ENCODE peak calls at places on chromosomes 6 and 20, in four cellular contexts. H is RWPE1, V is nucleus accumbens, M is Daoy. I is an unnamed sample.

GRCh38 chr20:46206025-46206424 is 87.9 kb downstream of the CD40 start:
- DNase-seq in V (no peak), H (peak; percentile 79), M (peak; percentile 67), I (no peak)

GRCh38 chr6:132931937-132932336 is 117.6 kb downstream of the RPS12 start:
- DNase-seq in H (no peak), M (peak; percentile 77), V (no peak), I (no peak)

GRCh38 chr6:36353411-36353915 is 16.8 kb upstream of the BNIP5 start:
- DNase-seq in H (no peak), M (peak; percentile 46), V (no peak), I (no peak)

GRCh38 chr20:42963796-42964195 is 225.9 kb downstream of the PTPRT start:
- DNase-seq in V (no peak), M (no peak), H (no peak), I (no peak)

GRCh38 chr6:156555117-156555516 is 222.1 kb upstream of the ARID1B start:
- DNase-seq in V (no peak), H (no peak), M (peak; percentile 23), I (no peak)

GRCh38 chr6:135946674-135947073 is 95.2 kb downstream of the PDE7B start:
- DNase-seq in M (no peak), V (no peak), H (no peak), I (no peak)

GRCh38 chr20:43914286-43914685 is 366 bp upstream of the TOX2 start:
- DNase-seq in V (no peak), M (no peak), H (peak; percentile 45), I (no peak)

GRCh38 chr6:11772109-11772830 is 6.3 kb downstream of the ADTRP start:
- DNase-seq in M (peak; percentile 94), V (no peak), H (peak; percentile 92), I (no peak)

GRCh38 chr6:123062645-123063044 is 66.6 kb downstream of the CLVS2 start:
- DNase-seq in H (no peak), M (no peak), V (no peak), I (no peak)

I was measured in hypothalamus.